ENCODE peak calls at places on chromosomes 6 and 20, in five cellular contexts. T, L, B, K and W are unnamed samples.

GRCh38 chr6:49606696-49607390 is 29.8 kb downstream of the RHAG start:
- DNase-seq in L (peak; percentile 92), B (peak; percentile 80), K (peak; percentile 89), T (peak; percentile 81), W (peak; percentile 74)

GRCh38 chr6:96015321-96015790 is 418 bp upstream of the FUT9 start:
- DNase-seq in B (peak; percentile 87), L (peak; percentile 96), T (peak; percentile 96), K (peak; percentile 82), W (no peak)

GRCh38 chr6:52426667-52427066 is 6.5 kb downstream of the EFHC1 start:
- DNase-seq in T (no peak), K (no peak), L (no peak), B (no peak), W (no peak)

GRCh38 chr20:37408202-37408929 is 62.4 kb downstream of the SRC start:
- DNase-seq in K (no peak), L (no peak), T (no peak), B (no peak), W (no peak)

GRCh38 chr20:35434085-35435005 is 3.7 kb downstream of the GDF5 start:
- DNase-seq in K (no peak), L (no peak), B (no peak), T (no peak), W (no peak)

GRCh38 chr6:37550436-37550835 is 50.7 kb upstream of the CCDC167 start:
- DNase-seq in T (no peak), B (no peak), L (no peak), K (no peak), W (peak; percentile 26)

GRCh38 chr6:81331526-81331925 is 421.0 kb downstream of the TENT5A start:
- DNase-seq in K (no peak), B (no peak), T (no peak), L (no peak), W (no peak)

GRCh38 chr20:61954276-61955021 is 111.2 kb downstream of the TAF4 start:
- DNase-seq in K (peak; percentile 73), B (no peak), L (peak; percentile 52), T (peak; percentile 87), W (no peak)

GRCh38 chr6:129513471-129513870 is 196.5 kb downstream of the ARHGAP18 start:
- DNase-seq in K (no peak), T (no peak), B (no peak), L (no peak), W (no peak)

GRCh38 chr6:44580901-44581300 is 193.4 kb downstream of the CDC5L start:
- DNase-seq in T (no peak), B (no peak), L (no peak), K (no peak), W (peak; percentile 51)